ENCODE peak calls at places on chromosomes 5 and 9, in nine cellular contexts. Y, Z, K, N, T, F, X, U and C are unnamed samples.

GRCh38 chr9:70901741-70902140 is 219.7 kb downstream of the TRPM3 start:
- DNase-seq in T (no peak), X (no peak), F (no peak), Y (no peak), U (no peak), K (no peak), N (no peak), Z (no peak), C (no peak)

GRCh38 chr5:115452791-115453190 is 91.8 kb downstream of the FEM1C start:
- DNase-seq in Y (no peak), F (no peak), Z (no peak), X (no peak), T (no peak), U (no peak), K (no peak), N (no peak), C (no peak)

GRCh38 chr5:129377504-129377903 is 82.6 kb upstream of the ADAMTS19 start:
- DNase-seq in F (no peak), N (no peak), U (no peak), T (no peak), Y (no peak), Z (no peak), K (no peak), X (no peak), C (no peak)

GRCh38 chr5:106269252-106269843 is 1401.4 kb downstream of the EFNA5 start:
- DNase-seq in K (no peak), Y (no peak), U (peak; percentile 62), F (no peak), X (no peak), N (no peak), Z (no peak), T (no peak), C (no peak)

GRCh38 chr9:125141751-125142150 is 1.6 kb downstream of the SCAI start:
- DNase-seq in N (no peak), X (no peak), U (no peak), T (no peak), F (no peak), Z (no peak), K (no peak), Y (no peak), C (no peak)

GRCh38 chr9:98410185-98410697 is 154.8 kb upstream of the TBC1D2 start:
- DNase-seq in Z (peak; percentile 21), K (no peak), T (no peak), N (no peak), U (peak; percentile 81), Y (no peak), F (no peak), X (no peak), C (no peak)

GRCh38 chr5:169161022-169161680 is 139.8 kb downstream of the SLIT3 start:
- DNase-seq in F (peak; percentile 48), Y (no peak), T (no peak), N (no peak), X (peak; percentile 32), Z (peak; percentile 100), U (peak; percentile 35), K (no peak), C (peak; percentile 82)

GRCh38 chr9:116978155-116978554 is 291.1 kb downstream of the TRIM32 start:
- DNase-seq in Y (no peak), X (no peak), U (no peak), T (no peak), N (no peak), F (no peak), Z (no peak), K (no peak), C (no peak)

GRCh38 chr9:106932178-106932577 is 69.2 kb downstream of the ZNF462 start:
- DNase-seq in F (peak; percentile 68), N (no peak), Z (no peak), T (no peak), K (no peak), Y (no peak), U (no peak), X (no peak), C (no peak)

GRCh38 chr5:38677611-38678010 is 121.2 kb upstream of the LIFR start:
- DNase-seq in Z (no peak), K (no peak), T (no peak), F (no peak), U (no peak), Y (no peak), N (no peak), X (no peak), C (no peak)

GRCh38 chr5:79795764-79796398 is 106.2 kb downstream of the CMYA5 start:
- DNase-seq in Y (no peak), U (no peak), N (no peak), X (peak; percentile 55), Z (peak; percentile 6), F (no peak), K (peak; percentile 26), T (no peak), C (no peak)

GRCh38 chr5:26388946-26389345 is 649.4 kb downstream of the CDH9 start:
- DNase-seq in U (no peak), Y (no peak), N (no peak), K (no peak), F (no peak), X (no peak), Z (peak; percentile 38), T (no peak), C (no peak)

GRCh38 chr5:44294492-44294891 is 94.7 kb downstream of the FGF10 start:
- DNase-seq in F (no peak), Y (no peak), N (no peak), X (peak; percentile 16), T (no peak), Z (no peak), K (no peak), U (no peak), C (peak; percentile 67)

GRCh38 chr9:127448112-127448805 is 2.9 kb downstream of the RPL12 start:
- DNase-seq in N (no peak), T (no peak), U (no peak), Y (no peak), Z (no peak), F (no peak), K (no peak), X (no peak), C (no peak)
- H3K4me3 ChIP-seq in N (no peak overlapping the region), T (no peak overlapping the region), U (peak overlapping the region; percentile 100), Y (no peak overlapping the region), Z (peak overlapping the region; percentile 98), F (peak overlapping the region; percentile 81), K (peak overlapping the region; percentile 99), X (no peak overlapping the region), C (no peak overlapping the region)

DNA sequence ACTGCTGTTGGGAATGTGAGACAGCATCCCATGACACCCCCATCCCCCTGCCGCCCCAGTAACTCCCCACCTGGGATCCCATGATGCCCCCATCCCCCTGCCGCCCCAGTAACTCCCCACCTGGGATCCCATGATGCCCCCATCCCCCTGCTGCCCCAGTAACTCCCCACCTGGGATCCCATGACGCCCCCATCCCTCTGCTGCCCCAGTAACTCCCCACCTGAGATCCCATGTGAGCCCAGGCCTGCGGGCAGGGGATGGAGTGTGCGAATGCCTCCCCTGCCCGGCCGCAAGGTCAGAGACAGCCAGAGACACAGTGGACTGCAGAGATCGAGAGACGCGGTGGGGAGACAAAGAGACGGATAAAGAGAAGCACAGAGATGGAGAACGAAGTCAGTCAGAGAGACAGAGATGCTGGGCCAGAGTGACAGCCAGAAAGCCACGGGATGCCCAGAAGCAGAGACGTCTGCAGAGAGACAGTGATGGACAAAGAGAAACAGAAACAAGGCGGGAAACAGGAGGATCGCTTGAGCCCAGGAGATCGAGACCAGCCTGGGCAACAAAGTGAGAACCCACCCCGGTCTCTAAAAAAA is 1.0 kb downstream of the SH2D3C start:
- DNase-seq in Y (no peak), U (no peak), F (no peak), K (no peak), X (no peak), N (no peak), Z (no peak), T (no peak), C (no peak)
- H3K4me3 ChIP-seq in Y (peak overlapping the region; percentile 97), U (no peak overlapping the region), F (peak overlapping the region; percentile 49), K (no peak overlapping the region), X (no peak overlapping the region), N (peak overlapping the region; percentile 53), Z (no peak overlapping the region), T (peak overlapping the region; percentile 43), C (no peak overlapping the region)

GRCh38 chr9:110669439-110669838 is 848 bp downstream of the MUSK start:
- DNase-seq in K (peak; percentile 23), U (no peak), N (no peak), F (no peak), Y (no peak), Z (no peak), T (no peak), X (no peak), C (no peak)
- H3K4me3 ChIP-seq in K (no peak overlapping the region), U (no peak overlapping the region), N (peak overlapping the region; percentile 27), F (no peak overlapping the region), Y (no peak overlapping the region), Z (no peak overlapping the region), T (peak overlapping the region; percentile 33), X (no peak overlapping the region), C (peak overlapping the region; percentile 9)

DNA sequence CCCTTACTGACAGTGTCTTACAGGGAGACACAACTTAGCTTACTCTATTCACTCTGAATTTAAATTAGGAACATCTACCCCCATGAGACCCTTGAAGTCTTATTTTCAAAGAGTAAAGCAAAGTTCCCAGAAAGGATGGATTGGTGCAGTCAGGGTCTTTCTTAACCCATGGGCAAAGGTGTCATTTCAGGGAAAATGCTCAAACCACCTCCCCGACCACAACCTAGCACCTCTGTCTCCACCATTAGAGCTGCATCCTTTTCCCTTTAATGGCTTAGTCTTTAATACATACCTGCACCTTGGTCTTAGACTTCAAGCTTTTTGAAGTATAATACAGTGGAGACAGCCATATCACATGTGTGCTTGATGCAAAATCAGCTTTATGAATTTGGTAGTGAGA is 5.1 kb downstream of the LCP2 start:
- DNase-seq in Y (no peak), F (no peak), K (no peak), X (no peak), U (no peak), N (no peak), T (no peak), Z (no peak), C (no peak)
- H3K4me3 ChIP-seq in Y (peak overlapping the region; percentile 92), F (peak overlapping the region; percentile 62), K (no peak overlapping the region), X (no peak overlapping the region), U (no peak overlapping the region), N (peak overlapping the region; percentile 74), T (no peak overlapping the region), Z (no peak overlapping the region), C (no peak overlapping the region)

GRCh38 chr9:130265431-130266235 is at the start of gene HMCN2:
- DNase-seq in T (no peak), Y (no peak), K (no peak), Z (no peak), U (peak; percentile 79), N (no peak), F (no peak), X (no peak), C (peak; percentile 86)
- H3K4me3 ChIP-seq in T (peak within 1 kb of the TSS; percentile 32), Y (no peak within 1 kb of the TSS), K (no peak within 1 kb of the TSS), Z (peak within 1 kb of the TSS; percentile 20), U (peak within 1 kb of the TSS; percentile 62), N (peak within 1 kb of the TSS; percentile 49), F (peak within 1 kb of the TSS; percentile 23), X (peak within 1 kb of the TSS; percentile 24), C (peak within 1 kb of the TSS; percentile 31)